ENCODE peak calls at places on chromosomes 4 and X, in nine cellular contexts. O, N, T, V, J, M, U, D and I are unnamed samples.
A peak's percentile ranks its signal among the peaks of the same experiment; 100 is the strongest.

GRCh38 chrX:129040124-129040523 is 483.2 kb downstream of the SMARCA1 start:
- DNase-seq in O (no peak), N (no peak), T (no peak), V (no peak), J (no peak), M (no peak), U (no peak), D (no peak), I (no peak)

GRCh38 chrX:109997786-109998452 is 5.0 kb upstream of the TMEM164 start:
- DNase-seq in O (no peak), N (no peak), T (peak; percentile 2), V (no peak), J (no peak), M (no peak), U (no peak), D (no peak), I (no peak)

GRCh38 chr4:39998659-39999345 is 21.1 kb upstream of the PDS5A start:
- DNase-seq in O (no peak), N (no peak), T (no peak), V (no peak), J (no peak), M (no peak), U (no peak), D (no peak), I (no peak)

GRCh38 chrX:110125435-110125834 is 122.5 kb downstream of the TMEM164 start:
- DNase-seq in O (no peak), N (no peak), T (peak; percentile 28), V (no peak), J (no peak), M (no peak), U (no peak), D (no peak), I (no peak)

GRCh38 chrX:134936542-134936941 is 54.2 kb upstream of the SMIM10 start:
- DNase-seq in O (peak; percentile 87), N (no peak), T (peak; percentile 80), V (no peak), J (no peak), M (no peak), U (no peak), D (no peak), I (no peak)

GRCh38 chr4:173287486-173287885 is 46.7 kb downstream of the HMGB2 start:
- DNase-seq in O (no peak), N (no peak), T (no peak), V (no peak), J (no peak), M (no peak), U (no peak), D (no peak), I (no peak)

GRCh38 chr4:153731239-153731638 is 28.6 kb downstream of the RNF175 start:
- DNase-seq in O (no peak), N (no peak), T (peak; percentile 54), V (no peak), J (no peak), M (no peak), U (no peak), D (no peak), I (no peak)

GRCh38 chrX:110036162-110037033 is 33.5 kb downstream of the TMEM164 start:
- DNase-seq in O (peak; percentile 59), N (no peak), T (no peak), V (no peak), J (no peak), M (peak; percentile 58), U (no peak), D (no peak), I (no peak)

GRCh38 chrX:3176439-3176820 is 135.2 kb downstream of the ARSF start:
- DNase-seq in O (no peak), N (no peak), T (peak; percentile 52), V (no peak), J (no peak), M (no peak), U (no peak), D (no peak), I (no peak)

GRCh38 chrX:9464435-9465371 is at the start of gene TBL1X:
- DNase-seq in O (no peak), N (no peak), T (peak; percentile 40), V (peak; percentile 70), J (peak; percentile 87), M (no peak), U (no peak), D (peak; percentile 43), I (peak; percentile 57)
- H3K4me3 ChIP-seq in O (peak within 1 kb of the TSS; percentile 73), N (peak within 1 kb of the TSS; percentile 66), T (peak within 1 kb of the TSS; percentile 62), V (peak within 1 kb of the TSS; percentile 80), J (peak within 1 kb of the TSS; percentile 95), M (peak within 1 kb of the TSS; percentile 54), U (peak within 1 kb of the TSS; percentile 75), D (no peak within 1 kb of the TSS), I (peak within 1 kb of the TSS; percentile 57)

GRCh38 chr4:13706716-13707115 is 79.2 kb upstream of the BOD1L1 start:
- DNase-seq in O (no peak), N (no peak), T (no peak), V (no peak), J (no peak), M (no peak), U (no peak), D (no peak), I (no peak)
- H3K4me3 ChIP-seq in O (no peak overlapping the region), N (no peak overlapping the region), T (no peak overlapping the region), V (no peak overlapping the region), J (no peak overlapping the region), M (no peak overlapping the region), U (no peak overlapping the region), D (no peak overlapping the region), I (no peak overlapping the region)

DNA sequence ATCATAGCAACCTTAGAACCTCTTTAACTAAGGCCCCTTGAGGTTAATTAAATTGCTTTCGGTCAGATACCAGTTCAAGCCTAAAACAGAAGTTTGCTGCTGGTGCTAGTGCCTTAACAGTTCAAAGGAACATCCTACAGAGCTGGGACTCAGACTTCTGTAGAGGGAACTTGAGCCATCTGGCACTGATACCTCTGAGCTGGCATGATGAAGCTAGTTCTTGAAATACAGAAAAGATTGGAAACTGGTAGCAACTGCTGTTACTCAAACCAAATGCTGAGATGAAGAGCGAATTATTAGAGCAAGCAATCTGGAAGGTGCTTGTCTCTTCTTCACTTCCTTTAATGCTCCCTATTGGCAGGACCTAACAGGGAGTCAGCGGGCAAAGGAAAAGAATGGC is 299.1 kb downstream of the PDGFC start:
- DNase-seq in O (no peak), N (no peak), T (no peak), V (no peak), J (no peak), M (no peak), U (no peak), D (no peak), I (no peak)
- H3K4me3 ChIP-seq in O (no peak overlapping the region), N (no peak overlapping the region), T (no peak overlapping the region), V (no peak overlapping the region), J (no peak overlapping the region), M (no peak overlapping the region), U (no peak overlapping the region), D (no peak overlapping the region), I (no peak overlapping the region)

DNA sequence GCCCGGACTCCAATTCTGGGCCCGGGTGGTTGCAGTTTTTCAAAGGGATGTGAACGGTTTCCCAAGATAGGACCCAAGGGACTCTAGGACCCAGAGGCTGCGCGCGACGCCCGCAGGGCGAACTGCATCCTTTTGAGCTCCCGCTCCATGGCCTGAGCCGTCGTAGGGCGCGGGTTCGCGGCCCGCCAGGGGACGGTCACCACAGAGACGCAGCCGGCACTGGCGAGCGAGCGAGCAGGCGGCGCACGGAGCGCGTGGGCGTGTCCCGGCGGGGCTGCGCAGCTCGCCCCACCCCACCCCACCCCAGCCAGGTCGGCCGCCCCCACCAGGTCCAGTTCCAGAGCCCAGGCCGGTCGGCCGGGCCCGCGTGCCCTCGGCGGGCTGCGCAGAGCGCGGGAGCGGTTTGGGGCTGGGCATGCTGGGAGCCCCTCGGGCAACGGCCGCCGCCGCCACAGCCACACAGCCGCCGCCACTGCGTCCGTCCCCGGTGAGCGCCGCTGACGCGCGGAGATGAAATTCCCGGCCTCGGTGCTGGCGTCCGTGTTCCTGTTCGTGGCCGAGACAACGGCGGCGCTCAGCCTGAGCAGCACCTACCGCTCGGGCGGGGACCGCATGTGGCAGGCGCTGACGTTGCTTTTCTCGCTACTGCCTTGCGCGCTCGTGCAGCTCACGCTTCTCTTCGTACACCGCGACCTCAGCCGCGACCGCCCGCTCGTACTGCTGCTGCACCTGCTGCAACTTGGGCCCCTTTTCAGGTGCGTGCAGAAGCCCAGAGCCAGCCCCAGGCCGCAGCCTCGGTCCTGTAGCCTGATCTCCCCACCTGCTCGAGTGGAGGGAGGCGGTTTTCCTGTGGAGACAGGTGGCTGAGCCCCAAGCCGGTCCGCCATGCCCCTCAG is at the start of gene XK:
- DNase-seq in O (peak; percentile 41), N (no peak), T (peak; percentile 21), V (peak; percentile 51), J (peak; percentile 84), M (no peak), U (peak; percentile 77), D (peak; percentile 40), I (peak; percentile 92)
- H3K4me3 ChIP-seq in O (peak within 1 kb of the TSS; percentile 78), N (peak within 1 kb of the TSS; percentile 46), T (peak within 1 kb of the TSS; percentile 32), V (peak within 1 kb of the TSS; percentile 67), J (peak within 1 kb of the TSS; percentile 16), M (peak within 1 kb of the TSS; percentile 33), U (peak within 1 kb of the TSS; percentile 73), D (no peak within 1 kb of the TSS), I (peak within 1 kb of the TSS; percentile 51)

DNA sequence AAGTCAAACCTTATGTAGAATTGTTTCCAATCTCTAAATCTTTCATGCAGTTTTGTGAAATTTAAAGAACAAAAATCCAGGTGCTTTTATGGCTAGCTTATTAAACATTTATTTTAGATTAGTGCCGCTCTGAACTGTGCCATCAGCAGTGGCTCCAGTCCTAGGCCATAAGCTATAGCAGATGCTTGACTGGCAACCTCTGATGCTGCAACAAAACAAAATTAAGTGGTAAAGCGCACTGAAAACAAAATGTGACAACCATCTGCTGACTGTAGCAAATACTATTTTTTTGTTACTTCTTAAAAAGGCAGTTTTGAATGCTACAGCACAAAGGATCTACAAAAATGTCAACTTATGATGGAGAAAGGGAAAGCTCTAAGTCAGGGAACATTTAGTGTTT is 237.4 kb downstream of the DCLK2 start:
- DNase-seq in O (no peak), N (no peak), T (no peak), V (no peak), J (no peak), M (no peak), U (no peak), D (no peak), I (no peak)
- H3K4me3 ChIP-seq in O (no peak overlapping the region), N (no peak overlapping the region), T (no peak overlapping the region), V (no peak overlapping the region), J (no peak overlapping the region), M (no peak overlapping the region), U (no peak overlapping the region), D (no peak overlapping the region), I (no peak overlapping the region)